ENCODE peak calls at places on chromosome 9, in nine cellular contexts. One of them, this sample, is unnamed.

GRCh38 chr9:129407905-129408452 is 212.9 kb downstream of the C9orf50 start:
- DNase-seq in GM20000: no peak
- DNase-seq in Peyer's patch: no peak
- DNase-seq in GM12865: no peak
- DNase-seq in DMS79 treated with DMSO at 0.1 percent for 48 hours: no peak
- DNase-seq in stimulated activated CD4-positive, alpha-beta T cell treated with anti-CD3 and anti-CD28 coated beads, Interleukin-15, amount 100 ng/mL, for 1 hour: no peak
- DNase-seq in astrocyte of the cerebellum: no peak
- DNase-seq in OCI-LY7: no peak
- DNase-seq in A549: no peak
- DNase-seq in this sample: no peak

GRCh38 chr9:97525451-97525850 is 24.0 kb downstream of the TMOD1 start:
- DNase-seq in GM20000: no peak
- DNase-seq in Peyer's patch: no peak
- DNase-seq in GM12865: peak
- DNase-seq in DMS79 treated with DMSO at 0.1 percent for 48 hours: no peak
- DNase-seq in stimulated activated CD4-positive, alpha-beta T cell treated with anti-CD3 and anti-CD28 coated beads, Interleukin-15, amount 100 ng/mL, for 1 hour: no peak
- DNase-seq in astrocyte of the cerebellum: no peak
- DNase-seq in OCI-LY7: no peak
- DNase-seq in A549: no peak
- DNase-seq in this sample: no peak

GRCh38 chr9:2157277-2158105 is 142.3 kb downstream of the SMARCA2 start:
- DNase-seq in GM20000: peak
- DNase-seq in Peyer's patch: peak
- DNase-seq in GM12865: peak
- DNase-seq in DMS79 treated with DMSO at 0.1 percent for 48 hours: peak
- DNase-seq in stimulated activated CD4-positive, alpha-beta T cell treated with anti-CD3 and anti-CD28 coated beads, Interleukin-15, amount 100 ng/mL, for 1 hour: peak
- DNase-seq in astrocyte of the cerebellum: no peak
- DNase-seq in OCI-LY7: peak
- DNase-seq in A549: peak
- DNase-seq in this sample: peak

GRCh38 chr9:24939099-24939850 is 393.6 kb upstream of the IZUMO3 start:
- DNase-seq in GM20000: no peak
- DNase-seq in Peyer's patch: no peak
- DNase-seq in GM12865: no peak
- DNase-seq in DMS79 treated with DMSO at 0.1 percent for 48 hours: no peak
- DNase-seq in stimulated activated CD4-positive, alpha-beta T cell treated with anti-CD3 and anti-CD28 coated beads, Interleukin-15, amount 100 ng/mL, for 1 hour: no peak
- DNase-seq in astrocyte of the cerebellum: no peak
- DNase-seq in OCI-LY7: peak
- DNase-seq in A549: no peak
- DNase-seq in this sample: no peak

GRCh38 chr9:93154293-93154903 is 20.3 kb upstream of the NINJ1 start:
- DNase-seq in GM20000: peak
- DNase-seq in Peyer's patch: no peak
- DNase-seq in GM12865: no peak
- DNase-seq in DMS79 treated with DMSO at 0.1 percent for 48 hours: no peak
- DNase-seq in stimulated activated CD4-positive, alpha-beta T cell treated with anti-CD3 and anti-CD28 coated beads, Interleukin-15, amount 100 ng/mL, for 1 hour: no peak
- DNase-seq in astrocyte of the cerebellum: no peak
- DNase-seq in OCI-LY7: peak
- DNase-seq in A549: peak
- DNase-seq in this sample: no peak

GRCh38 chr9:88586452-88586851 is 51.5 kb downstream of the NXNL2 start:
- DNase-seq in GM20000: no peak
- DNase-seq in Peyer's patch: no peak
- DNase-seq in GM12865: no peak
- DNase-seq in DMS79 treated with DMSO at 0.1 percent for 48 hours: no peak
- DNase-seq in stimulated activated CD4-positive, alpha-beta T cell treated with anti-CD3 and anti-CD28 coated beads, Interleukin-15, amount 100 ng/mL, for 1 hour: no peak
- DNase-seq in astrocyte of the cerebellum: no peak
- DNase-seq in OCI-LY7: no peak
- DNase-seq in A549: no peak
- DNase-seq in this sample: no peak

GRCh38 chr9:34929506-34930102 is 28.5 kb upstream of the PHF24 start:
- DNase-seq in GM20000: peak
- DNase-seq in Peyer's patch: no peak
- DNase-seq in GM12865: peak
- DNase-seq in DMS79 treated with DMSO at 0.1 percent for 48 hours: no peak
- DNase-seq in stimulated activated CD4-positive, alpha-beta T cell treated with anti-CD3 and anti-CD28 coated beads, Interleukin-15, amount 100 ng/mL, for 1 hour: no peak
- DNase-seq in astrocyte of the cerebellum: peak
- DNase-seq in OCI-LY7: peak
- DNase-seq in A549: peak
- DNase-seq in this sample: peak

GRCh38 chr9:35726876-35727438 is 5.0 kb downstream of the TLN1 start:
- DNase-seq in GM20000: peak
- DNase-seq in Peyer's patch: peak
- DNase-seq in GM12865: peak
- DNase-seq in DMS79 treated with DMSO at 0.1 percent for 48 hours: no peak
- DNase-seq in stimulated activated CD4-positive, alpha-beta T cell treated with anti-CD3 and anti-CD28 coated beads, Interleukin-15, amount 100 ng/mL, for 1 hour: no peak
- DNase-seq in astrocyte of the cerebellum: no peak
- DNase-seq in OCI-LY7: peak
- DNase-seq in A549: no peak
- DNase-seq in this sample: no peak

GRCh38 chr9:82346040-82346439 is 357.5 kb downstream of the SPATA31D1 start:
- DNase-seq in GM20000: no peak
- DNase-seq in Peyer's patch: no peak
- DNase-seq in GM12865: no peak
- DNase-seq in DMS79 treated with DMSO at 0.1 percent for 48 hours: no peak
- DNase-seq in stimulated activated CD4-positive, alpha-beta T cell treated with anti-CD3 and anti-CD28 coated beads, Interleukin-15, amount 100 ng/mL, for 1 hour: no peak
- DNase-seq in astrocyte of the cerebellum: no peak
- DNase-seq in OCI-LY7: peak
- DNase-seq in A549: no peak
- DNase-seq in this sample: no peak

GRCh38 chr9:130137081-130137869 is 34.9 kb upstream of the NCS1 start:
- DNase-seq in GM20000: no peak
- DNase-seq in Peyer's patch: no peak
- DNase-seq in GM12865: no peak
- DNase-seq in DMS79 treated with DMSO at 0.1 percent for 48 hours: no peak
- DNase-seq in stimulated activated CD4-positive, alpha-beta T cell treated with anti-CD3 and anti-CD28 coated beads, Interleukin-15, amount 100 ng/mL, for 1 hour: no peak
- DNase-seq in astrocyte of the cerebellum: no peak
- DNase-seq in OCI-LY7: no peak
- DNase-seq in A549: no peak
- DNase-seq in this sample: no peak

GRCh38 chr9:77561321-77562020 is 86.7 kb downstream of the GNA14 start:
- DNase-seq in GM20000: no peak
- DNase-seq in Peyer's patch: no peak
- DNase-seq in GM12865: no peak
- DNase-seq in DMS79 treated with DMSO at 0.1 percent for 48 hours: no peak
- DNase-seq in stimulated activated CD4-positive, alpha-beta T cell treated with anti-CD3 and anti-CD28 coated beads, Interleukin-15, amount 100 ng/mL, for 1 hour: no peak
- DNase-seq in astrocyte of the cerebellum: no peak
- DNase-seq in OCI-LY7: no peak
- DNase-seq in A549: no peak
- DNase-seq in this sample: no peak

GRCh38 chr9:34102796-34103195 is 23.7 kb downstream of the DCAF12 start:
- DNase-seq in GM20000: no peak
- DNase-seq in Peyer's patch: no peak
- DNase-seq in GM12865: no peak
- DNase-seq in DMS79 treated with DMSO at 0.1 percent for 48 hours: no peak
- DNase-seq in stimulated activated CD4-positive, alpha-beta T cell treated with anti-CD3 and anti-CD28 coated beads, Interleukin-15, amount 100 ng/mL, for 1 hour: no peak
- DNase-seq in astrocyte of the cerebellum: no peak
- DNase-seq in OCI-LY7: no peak
- DNase-seq in A549: no peak
- DNase-seq in this sample: no peak

GRCh38 chr9:36005891-36006290 is 30.8 kb upstream of the RECK start:
- DNase-seq in GM20000: no peak
- DNase-seq in Peyer's patch: no peak
- DNase-seq in GM12865: no peak
- DNase-seq in DMS79 treated with DMSO at 0.1 percent for 48 hours: no peak
- DNase-seq in stimulated activated CD4-positive, alpha-beta T cell treated with anti-CD3 and anti-CD28 coated beads, Interleukin-15, amount 100 ng/mL, for 1 hour: no peak
- DNase-seq in astrocyte of the cerebellum: no peak
- DNase-seq in OCI-LY7: no peak
- DNase-seq in A549: no peak
- DNase-seq in this sample: no peak

GRCh38 chr9:135504262-135505229 is 4.1 kb downstream of the MRPS2 start:
- DNase-seq in GM20000: peak
- DNase-seq in Peyer's patch: peak
- DNase-seq in GM12865: peak
- DNase-seq in DMS79 treated with DMSO at 0.1 percent for 48 hours: peak
- DNase-seq in stimulated activated CD4-positive, alpha-beta T cell treated with anti-CD3 and anti-CD28 coated beads, Interleukin-15, amount 100 ng/mL, for 1 hour: peak
- DNase-seq in astrocyte of the cerebellum: no peak
- DNase-seq in OCI-LY7: peak
- DNase-seq in A549: peak
- DNase-seq in this sample: no peak

GRCh38 chr9:7223981-7224380 is 466.2 kb downstream of the KDM4C start:
- DNase-seq in GM20000: no peak
- DNase-seq in Peyer's patch: no peak
- DNase-seq in GM12865: no peak
- DNase-seq in DMS79 treated with DMSO at 0.1 percent for 48 hours: no peak
- DNase-seq in stimulated activated CD4-positive, alpha-beta T cell treated with anti-CD3 and anti-CD28 coated beads, Interleukin-15, amount 100 ng/mL, for 1 hour: no peak
- DNase-seq in astrocyte of the cerebellum: no peak
- DNase-seq in OCI-LY7: no peak
- DNase-seq in A549: no peak
- DNase-seq in this sample: no peak

GRCh38 chr9:134724231-134724911 is 82.8 kb downstream of the COL5A1 start:
- DNase-seq in GM20000: no peak
- DNase-seq in Peyer's patch: no peak
- DNase-seq in GM12865: no peak
- DNase-seq in DMS79 treated with DMSO at 0.1 percent for 48 hours: peak
- DNase-seq in stimulated activated CD4-positive, alpha-beta T cell treated with anti-CD3 and anti-CD28 coated beads, Interleukin-15, amount 100 ng/mL, for 1 hour: no peak
- DNase-seq in astrocyte of the cerebellum: no peak
- DNase-seq in OCI-LY7: no peak
- DNase-seq in A549: no peak
- DNase-seq in this sample: no peak

GRCh38 chr9:113675475-113675941 is 200.6 kb upstream of the ZNF618 start:
- DNase-seq in GM20000: no peak
- DNase-seq in Peyer's patch: no peak
- DNase-seq in GM12865: no peak
- DNase-seq in DMS79 treated with DMSO at 0.1 percent for 48 hours: no peak
- DNase-seq in stimulated activated CD4-positive, alpha-beta T cell treated with anti-CD3 and anti-CD28 coated beads, Interleukin-15, amount 100 ng/mL, for 1 hour: no peak
- DNase-seq in astrocyte of the cerebellum: peak
- DNase-seq in OCI-LY7: no peak
- DNase-seq in A549: no peak
- DNase-seq in this sample: no peak

GRCh38 chr9:14011799-14012560 is 302.0 kb downstream of the NFIB start:
- DNase-seq in GM20000: no peak
- DNase-seq in Peyer's patch: no peak
- DNase-seq in GM12865: no peak
- DNase-seq in DMS79 treated with DMSO at 0.1 percent for 48 hours: no peak
- DNase-seq in stimulated activated CD4-positive, alpha-beta T cell treated with anti-CD3 and anti-CD28 coated beads, Interleukin-15, amount 100 ng/mL, for 1 hour: no peak
- DNase-seq in astrocyte of the cerebellum: no peak
- DNase-seq in OCI-LY7: no peak
- DNase-seq in A549: no peak
- DNase-seq in this sample: no peak

GRCh38 chr9:78239506-78239905 is 3.6 kb downstream of the CEP78 start:
- DNase-seq in GM20000: no peak
- DNase-seq in Peyer's patch: no peak
- DNase-seq in GM12865: no peak
- DNase-seq in DMS79 treated with DMSO at 0.1 percent for 48 hours: peak
- DNase-seq in stimulated activated CD4-positive, alpha-beta T cell treated with anti-CD3 and anti-CD28 coated beads, Interleukin-15, amount 100 ng/mL, for 1 hour: no peak
- DNase-seq in astrocyte of the cerebellum: no peak
- DNase-seq in OCI-LY7: no peak
- DNase-seq in A549: peak
- DNase-seq in this sample: no peak

GRCh38 chr9:2870340-2870739 is 26.4 kb upstream of the PUM3 start:
- DNase-seq in GM20000: no peak
- DNase-seq in Peyer's patch: no peak
- DNase-seq in GM12865: no peak
- DNase-seq in DMS79 treated with DMSO at 0.1 percent for 48 hours: no peak
- DNase-seq in stimulated activated CD4-positive, alpha-beta T cell treated with anti-CD3 and anti-CD28 coated beads, Interleukin-15, amount 100 ng/mL, for 1 hour: no peak
- DNase-seq in astrocyte of the cerebellum: no peak
- DNase-seq in OCI-LY7: no peak
- DNase-seq in A549: no peak
- DNase-seq in this sample: no peak

GRCh38 chr9:124360277-124360676 is 55.0 kb downstream of the PSMB7 start:
- DNase-seq in GM20000: no peak
- DNase-seq in Peyer's patch: no peak
- DNase-seq in GM12865: no peak
- DNase-seq in DMS79 treated with DMSO at 0.1 percent for 48 hours: no peak
- DNase-seq in stimulated activated CD4-positive, alpha-beta T cell treated with anti-CD3 and anti-CD28 coated beads, Interleukin-15, amount 100 ng/mL, for 1 hour: no peak
- DNase-seq in astrocyte of the cerebellum: no peak
- DNase-seq in OCI-LY7: no peak
- DNase-seq in A549: no peak
- DNase-seq in this sample: no peak

GRCh38 chr9:114452219-114453169 is 52.8 kb downstream of the WHRN start:
- DNase-seq in GM20000: no peak
- DNase-seq in Peyer's patch: peak
- DNase-seq in GM12865: no peak
- DNase-seq in DMS79 treated with DMSO at 0.1 percent for 48 hours: peak
- DNase-seq in stimulated activated CD4-positive, alpha-beta T cell treated with anti-CD3 and anti-CD28 coated beads, Interleukin-15, amount 100 ng/mL, for 1 hour: no peak
- DNase-seq in astrocyte of the cerebellum: no peak
- DNase-seq in OCI-LY7: peak
- DNase-seq in A549: no peak
- DNase-seq in this sample: no peak

GRCh38 chr9:130866474-130866965 is 30.1 kb downstream of the QRFP start:
- DNase-seq in GM20000: peak
- DNase-seq in Peyer's patch: peak
- DNase-seq in GM12865: peak
- DNase-seq in DMS79 treated with DMSO at 0.1 percent for 48 hours: peak
- DNase-seq in stimulated activated CD4-positive, alpha-beta T cell treated with anti-CD3 and anti-CD28 coated beads, Interleukin-15, amount 100 ng/mL, for 1 hour: peak
- DNase-seq in astrocyte of the cerebellum: peak
- DNase-seq in OCI-LY7: peak
- DNase-seq in A549: peak
- DNase-seq in this sample: peak